ENCODE peak calls at places on chromosomes 11 and 22, in five cellular contexts. One of them, this sample, is unnamed. For H3K4me1, the result is how much of the 10 kb centered on the place peaks cover.

GRCh38 chr22:19344420-19344819 is 52.9 kb upstream of the CLTCL1 start:
- DNase-seq in CD8-positive, alpha-beta T cell: no peak
- DNase-seq in iPS DF 6.9: no peak
- DNase-seq in cardiac muscle cell: no peak
- DNase-seq in fibroblast of lung: no peak
- DNase-seq in this sample: no peak

GRCh38 chr22:30985561-30986208 is 16.6 kb downstream of the TUG1 start:
- DNase-seq in cardiac muscle cell: no peak
- DNase-seq in fibroblast of lung: no peak
- DNase-seq in iPS DF 6.9: no peak
- DNase-seq in CD8-positive, alpha-beta T cell: no peak
- DNase-seq in this sample: no peak

GRCh38 chr11:206516-207212 is 535 bp downstream of the BET1L start:
- DNase-seq in CD8-positive, alpha-beta T cell: no peak
- DNase-seq in iPS DF 6.9: no peak
- DNase-seq in fibroblast of lung: no peak
- DNase-seq in cardiac muscle cell: peak
- DNase-seq in this sample: peak

GRCh38 chr11:1728931-1729691 is 21.3 kb downstream of the IFITM10 start:
- DNase-seq in fibroblast of lung: no peak
- DNase-seq in CD8-positive, alpha-beta T cell: no peak
- DNase-seq in cardiac muscle cell: no peak
- DNase-seq in iPS DF 6.9: no peak
- DNase-seq in this sample: no peak

GRCh38 chr22:37483594-37484114 is 2.5 kb downstream of the MFNG start:
- DNase-seq in cardiac muscle cell: no peak
- DNase-seq in fibroblast of lung: peak
- DNase-seq in iPS DF 6.9: no peak
- DNase-seq in CD8-positive, alpha-beta T cell: no peak
- DNase-seq in this sample: no peak

GRCh38 chr11:64809781-64810241 is 540 bp downstream of the MEN1 start:
- DNase-seq in CD8-positive, alpha-beta T cell: no peak
- DNase-seq in iPS DF 6.9: no peak
- DNase-seq in fibroblast of lung: peak
- DNase-seq in cardiac muscle cell: peak
- DNase-seq in this sample: no peak

GRCh38 chr11:27910186-27910941 is 197.6 kb downstream of the KIF18A start:
- DNase-seq in iPS DF 6.9: no peak
- DNase-seq in CD8-positive, alpha-beta T cell: no peak
- DNase-seq in fibroblast of lung: peak
- DNase-seq in cardiac muscle cell: no peak
- DNase-seq in this sample: no peak

GRCh38 chr11:3194016-3194816 is 24.4 kb downstream of the MRGPRG start:
- DNase-seq in fibroblast of lung: no peak
- DNase-seq in CD8-positive, alpha-beta T cell: no peak
- DNase-seq in cardiac muscle cell: no peak
- DNase-seq in iPS DF 6.9: no peak
- DNase-seq in this sample: no peak

GRCh38 chr11:77080643-77081210 is 14.0 kb downstream of the CAPN5 start:
- DNase-seq in iPS DF 6.9: no peak
- DNase-seq in fibroblast of lung: peak
- DNase-seq in CD8-positive, alpha-beta T cell: no peak
- DNase-seq in cardiac muscle cell: no peak
- DNase-seq in this sample: peak

GRCh38 chr11:111231836-111232235 is 13.7 kb upstream of the POU2AF2 start:
- DNase-seq in CD8-positive, alpha-beta T cell: no peak
- DNase-seq in iPS DF 6.9: no peak
- DNase-seq in fibroblast of lung: no peak
- DNase-seq in cardiac muscle cell: peak
- DNase-seq in this sample: no peak

GRCh38 chr11:1784761-1785650 is 21.3 kb upstream of the CTSD start:
- DNase-seq in iPS DF 6.9: no peak
- DNase-seq in CD8-positive, alpha-beta T cell: no peak
- DNase-seq in cardiac muscle cell: no peak
- DNase-seq in fibroblast of lung: no peak
- DNase-seq in this sample: no peak

GRCh38 chr22:50260434-50260800 is 1.1 kb downstream of the MAPK12 start:
- DNase-seq in iPS DF 6.9: no peak
- DNase-seq in fibroblast of lung: peak
- DNase-seq in cardiac muscle cell: no peak
- DNase-seq in CD8-positive, alpha-beta T cell: no peak
- DNase-seq in this sample: no peak

GRCh38 chr22:29523761-29524160 is 29.8 kb downstream of the THOC5 start:
- DNase-seq in fibroblast of lung: no peak
- DNase-seq in CD8-positive, alpha-beta T cell: no peak
- DNase-seq in iPS DF 6.9: no peak
- DNase-seq in cardiac muscle cell: no peak
- DNase-seq in this sample: no peak

GRCh38 chr11:19076744-19077589 is 16.4 kb upstream of the MRGPRX2 start:
- DNase-seq in fibroblast of lung: peak
- DNase-seq in iPS DF 6.9: no peak
- DNase-seq in CD8-positive, alpha-beta T cell: peak
- DNase-seq in cardiac muscle cell: peak
- DNase-seq in this sample: peak

GRCh38 chr22:26461188-26461810 is 22.3 kb downstream of the HPS4 start:
- DNase-seq in cardiac muscle cell: peak
- DNase-seq in CD8-positive, alpha-beta T cell: no peak
- DNase-seq in iPS DF 6.9: peak
- DNase-seq in fibroblast of lung: no peak
- DNase-seq in this sample: peak

GRCh38 chr11:86068138-86068861 is 584 bp downstream of the PICALM start:
- DNase-seq in fibroblast of lung: no peak
- DNase-seq in cardiac muscle cell: peak
- DNase-seq in iPS DF 6.9: no peak
- DNase-seq in CD8-positive, alpha-beta T cell: no peak
- DNase-seq in this sample: peak

GRCh38 chr11:83157755-83158473 is 983 bp downstream of the PCF11 start:
- DNase-seq in CD8-positive, alpha-beta T cell: no peak
- DNase-seq in cardiac muscle cell: peak
- DNase-seq in fibroblast of lung: peak
- DNase-seq in iPS DF 6.9: no peak
- DNase-seq in this sample: peak

GRCh38 chr11:22786475-22786874 is 43.1 kb downstream of the SVIP start:
- DNase-seq in CD8-positive, alpha-beta T cell: no peak
- DNase-seq in cardiac muscle cell: no peak
- DNase-seq in fibroblast of lung: no peak
- DNase-seq in iPS DF 6.9: no peak
- DNase-seq in this sample: no peak

GRCh38 chr11:32071811-32072210 is 19.1 kb upstream of the RCN1 start:
- DNase-seq in fibroblast of lung: peak
- DNase-seq in CD8-positive, alpha-beta T cell: no peak
- DNase-seq in iPS DF 6.9: no peak
- DNase-seq in cardiac muscle cell: peak
- DNase-seq in this sample: no peak

GRCh38 chr11:132140056-132140455 is 769.6 kb downstream of the NTM start:
- DNase-seq in iPS DF 6.9: no peak
- DNase-seq in fibroblast of lung: no peak
- DNase-seq in cardiac muscle cell: peak
- DNase-seq in CD8-positive, alpha-beta T cell: no peak
- DNase-seq in this sample: no peak

GRCh38 chr22:39152024-39152510 is 413 bp downstream of the CBX7 start:
- DNase-seq in cardiac muscle cell: no peak
- DNase-seq in CD8-positive, alpha-beta T cell: no peak
- DNase-seq in iPS DF 6.9: no peak
- DNase-seq in fibroblast of lung: no peak
- DNase-seq in this sample: no peak

GRCh38 chr11:70225629-70226582 is 22.8 kb downstream of the FADD start:
- DNase-seq in CD8-positive, alpha-beta T cell: no peak
- DNase-seq in fibroblast of lung: no peak
- DNase-seq in cardiac muscle cell: no peak
- DNase-seq in iPS DF 6.9: no peak
- DNase-seq in this sample: no peak

GRCh38 chr11:1156506-1157340 is 1.0 kb upstream of the MUC5AC start:
- DNase-seq in iPS DF 6.9: no peak
- DNase-seq in fibroblast of lung: no peak
- DNase-seq in CD8-positive, alpha-beta T cell: no peak
- DNase-seq in cardiac muscle cell: no peak
- DNase-seq in this sample: peak

GRCh38 chr22:22042599-22043295 is 60.2 kb upstream of the TOP3B start:
- DNase-seq in fibroblast of lung: no peak
- DNase-seq in CD8-positive, alpha-beta T cell: no peak
- DNase-seq in iPS DF 6.9: no peak
- DNase-seq in cardiac muscle cell: no peak
- DNase-seq in this sample: no peak

GRCh38 chr11:57638811-57639320 is 10.8 kb downstream of the YPEL4 start:
- DNase-seq in CD8-positive, alpha-beta T cell: no peak
- DNase-seq in iPS DF 6.9: no peak
- DNase-seq in fibroblast of lung: no peak
- DNase-seq in cardiac muscle cell: peak
- DNase-seq in this sample: no peak

GRCh38 chr11:118091690-118092089 is 4.9 kb upstream of the SMIM35 start:
- DNase-seq in CD8-positive, alpha-beta T cell: no peak
- DNase-seq in iPS DF 6.9: no peak
- DNase-seq in fibroblast of lung: no peak
- DNase-seq in cardiac muscle cell: no peak
- DNase-seq in this sample: no peak

GRCh38 chr11:13012037-13012693 is 3.0 kb downstream of the RASSF10 start:
- DNase-seq in fibroblast of lung: peak
- DNase-seq in CD8-positive, alpha-beta T cell: no peak
- DNase-seq in cardiac muscle cell: peak
- DNase-seq in iPS DF 6.9: no peak
- DNase-seq in this sample: no peak

GRCh38 chr11:108895579-108896480 is 231.0 kb downstream of the DDX10 start:
- DNase-seq in fibroblast of lung: peak
- DNase-seq in CD8-positive, alpha-beta T cell: no peak
- DNase-seq in iPS DF 6.9: no peak
- DNase-seq in cardiac muscle cell: no peak
- DNase-seq in this sample: no peak

GRCh38 chr11:11964774-11965150 is 43.7 kb downstream of the DKK3 start:
- DNase-seq in cardiac muscle cell: no peak
- DNase-seq in fibroblast of lung: no peak
- DNase-seq in iPS DF 6.9: no peak
- DNase-seq in CD8-positive, alpha-beta T cell: no peak
- DNase-seq in this sample: no peak

GRCh38 chr11:33735166-33735425 is 1.1 kb downstream of the CD59 start:
- DNase-seq in fibroblast of lung: no peak
- DNase-seq in iPS DF 6.9: no peak
- DNase-seq in CD8-positive, alpha-beta T cell: no peak
- DNase-seq in cardiac muscle cell: no peak
- DNase-seq in this sample: no peak

GRCh38 chr11:18703001-18703763 is 4.6 kb downstream of the TMEM86A start:
- DNase-seq in CD8-positive, alpha-beta T cell: no peak
- DNase-seq in fibroblast of lung: no peak
- DNase-seq in iPS DF 6.9: no peak
- DNase-seq in cardiac muscle cell: no peak
- DNase-seq in this sample: no peak

GRCh38 chr22:20573830-20574615 is 66.6 kb downstream of the MED15 start:
- DNase-seq in iPS DF 6.9: no peak
- DNase-seq in cardiac muscle cell: no peak
- DNase-seq in CD8-positive, alpha-beta T cell: no peak
- DNase-seq in fibroblast of lung: no peak
- DNase-seq in this sample: no peak

GRCh38 chr11:44634401-44635281 is 69.2 kb downstream of the CD82 start:
- DNase-seq in CD8-positive, alpha-beta T cell: no peak
- DNase-seq in fibroblast of lung: peak
- DNase-seq in iPS DF 6.9: no peak
- DNase-seq in cardiac muscle cell: peak
- DNase-seq in this sample: peak

DNA sequence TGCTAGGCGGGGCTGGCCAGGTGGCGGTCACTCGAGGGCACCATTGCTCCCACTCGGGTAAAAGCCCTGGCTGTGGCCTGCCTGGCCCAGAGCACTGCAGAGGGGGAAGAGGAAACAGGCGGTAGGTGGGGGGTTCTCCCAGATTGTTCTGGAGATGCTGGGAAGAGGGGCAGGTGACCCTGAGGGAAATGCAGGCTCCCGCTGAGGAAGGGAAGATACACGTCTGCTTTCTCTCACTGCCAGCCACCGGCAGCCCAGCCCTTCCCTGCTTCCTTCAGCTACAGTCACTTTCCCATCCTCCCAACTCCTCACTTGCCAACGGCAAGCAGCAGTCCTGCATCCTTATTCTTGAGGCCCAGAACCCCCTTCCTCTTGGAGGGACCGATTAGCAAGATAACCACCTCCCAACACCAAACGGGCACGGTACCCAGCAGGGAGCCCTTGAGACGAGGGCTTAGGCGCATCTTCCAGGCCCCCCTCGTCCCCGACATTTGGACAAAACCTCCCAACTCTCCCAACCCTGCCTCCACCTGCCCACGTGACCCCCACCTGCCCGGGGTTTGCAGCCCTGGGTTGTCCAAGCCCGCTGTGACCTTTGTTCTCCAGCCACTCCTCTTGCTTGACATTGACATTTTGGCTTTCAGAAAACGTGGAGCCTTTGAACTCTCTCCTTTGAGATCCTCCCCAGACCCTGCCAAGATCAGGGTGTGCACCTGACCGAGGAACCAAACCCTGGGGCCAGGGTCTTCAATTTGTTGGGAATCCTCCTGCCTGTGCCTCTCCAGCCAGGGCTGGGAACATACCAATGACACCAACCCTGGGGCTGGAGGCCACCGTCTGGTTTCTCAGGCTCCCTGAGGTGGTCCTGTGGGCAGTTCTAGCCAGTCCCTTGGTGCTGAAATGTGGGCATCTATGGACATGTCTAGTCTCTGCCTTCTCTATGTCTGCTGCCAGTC is 48.8 kb upstream of the TTLL12 start:
- DNase-seq in fibroblast of lung: no peak
- DNase-seq in CD8-positive, alpha-beta T cell: no peak
- DNase-seq in iPS DF 6.9: no peak
- DNase-seq in cardiac muscle cell: no peak
- DNase-seq in this sample: no peak
- H3K4me3 ChIP-seq in fibroblast of lung: no peak
- H3K4me3 ChIP-seq in CD8-positive, alpha-beta T cell: no peak
- H3K4me3 ChIP-seq in iPS DF 6.9: no peak
- H3K4me3 ChIP-seq in cardiac muscle cell: no peak
- H3K4me3 ChIP-seq in this sample: no peak

GRCh38 chr22:46052331-46052771 is 75.4 kb upstream of the WNT7B start:
- DNase-seq in CD8-positive, alpha-beta T cell: no peak
- DNase-seq in cardiac muscle cell: no peak
- DNase-seq in iPS DF 6.9: no peak
- DNase-seq in fibroblast of lung: peak
- DNase-seq in this sample: peak
- H3K4me1 ChIP-seq in CD8-positive, alpha-beta T cell: under half
- H3K4me1 ChIP-seq in cardiac muscle cell: under half
- H3K4me1 ChIP-seq in iPS DF 6.9: under half
- H3K4me1 ChIP-seq in fibroblast of lung: under half
- H3K4me1 ChIP-seq in this sample: half or more

GRCh38 chr11:66062408-66062807 is 7.7 kb upstream of the PACS1 start:
- DNase-seq in CD8-positive, alpha-beta T cell: no peak
- DNase-seq in fibroblast of lung: no peak
- DNase-seq in iPS DF 6.9: no peak
- DNase-seq in cardiac muscle cell: no peak
- DNase-seq in this sample: no peak
- H3K4me3 ChIP-seq in CD8-positive, alpha-beta T cell: no peak
- H3K4me3 ChIP-seq in fibroblast of lung: no peak
- H3K4me3 ChIP-seq in iPS DF 6.9: no peak
- H3K4me3 ChIP-seq in cardiac muscle cell: no peak
- H3K4me3 ChIP-seq in this sample: no peak

DNA sequence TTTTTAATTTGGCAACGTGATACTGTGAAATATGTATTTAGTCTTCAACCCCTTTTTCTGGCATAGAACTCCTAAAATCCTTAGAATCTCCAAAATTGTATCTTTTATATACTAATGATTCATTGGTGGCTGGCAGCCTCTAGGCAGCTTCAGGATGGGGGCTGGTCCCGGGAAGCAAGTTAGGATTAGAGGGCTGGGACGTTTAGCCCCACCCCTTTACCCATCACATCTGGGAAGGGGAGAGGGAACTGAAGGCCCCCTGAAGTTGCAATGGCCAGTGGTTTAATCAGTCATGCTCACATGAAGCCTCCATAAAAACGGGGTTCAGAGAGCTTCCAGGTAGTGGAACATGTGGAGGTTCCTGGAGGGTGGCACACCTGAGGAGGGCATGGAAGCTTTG is 7.1 kb downstream of the IL17RA start:
- DNase-seq in cardiac muscle cell: no peak
- DNase-seq in iPS DF 6.9: no peak
- DNase-seq in CD8-positive, alpha-beta T cell: no peak
- DNase-seq in fibroblast of lung: no peak
- DNase-seq in this sample: no peak
- H3K4me1 ChIP-seq in cardiac muscle cell: under half
- H3K4me1 ChIP-seq in iPS DF 6.9: under half
- H3K4me1 ChIP-seq in CD8-positive, alpha-beta T cell: half or more
- H3K4me1 ChIP-seq in fibroblast of lung: under half
- H3K4me1 ChIP-seq in this sample: under half

This sample was measured in adrenal gland.